ENCODE peak calls at places on chromosomes 16 and 17, in seven cellular contexts. K is stimulated activated CD4-positive, alpha-beta T cell treated with anti-CD3 and anti-CD28 coated beads, TNF-alpha, amount 100 ng/mL, for 48 hours; L is stimulated activated effector memory CD8-positive, alpha-beta T cell treated with anti-CD3 and anti-CD28 coated beads, Interleukin-12 subunit alpha, Interleukin-12 subunit beta, amount 100 ng/mL, for 72 hours; I is DMS153; X is effector memory CD4-positive, alpha-beta T cell; E is heart right ventricle; M is stimulated activated naive B cell treated with anti-CD40 and anti-IgM and Interleukin-4, amounts not matched to agents 10 μg/mL and 1 μg/mL and 100 μg/mL, for 72 hours. D is an unnamed sample.

GRCh38 chr17:78019367-78019975 is 61.0 kb downstream of the TNRC6C start:
- DNase-seq in K (no peak), L (no peak), I (peak), X (no peak), E (no peak), M (no peak), D (peak)

GRCh38 chr16:21162661-21163151 is 4.2 kb downstream of the LDAF1 start:
- DNase-seq in K (no peak), L (no peak), I (no peak), X (no peak), E (peak), M (no peak), D (no peak)

GRCh38 chr16:56275076-56275475 is 83.8 kb downstream of the GNAO1 start:
- DNase-seq in K (no peak), L (no peak), I (no peak), X (no peak), E (no peak), M (no peak), D (no peak)

GRCh38 chr16:71626018-71626857 is at the start of gene MARVELD3:
- DNase-seq in K (no peak), L (no peak), I (peak), X (no peak), E (no peak), M (no peak), D (peak)

GRCh38 chr17:78697122-78697845 is 84.8 kb downstream of the CYTH1 start:
- DNase-seq in K (no peak), L (no peak), I (no peak), X (no peak), E (no peak), M (peak), D (no peak)

GRCh38 chr17:48751172-48751571 is 22.6 kb upstream of the HOXB13 start:
- DNase-seq in K (no peak), L (no peak), I (no peak), X (no peak), E (no peak), M (no peak), D (no peak)

GRCh38 chr16:27444015-27444414 is 42.0 kb downstream of the IL21R start:
- DNase-seq in K (no peak), L (no peak), I (no peak), X (no peak), E (no peak), M (no peak), D (no peak)

GRCh38 chr16:88630941-88631340 is 7.4 kb upstream of the IL17C start:
- DNase-seq in K (no peak), L (no peak), I (no peak), X (no peak), E (no peak), M (no peak), D (no peak)

GRCh38 chr16:8929086-8929748 is 34.5 kb downstream of the USP7 start:
- DNase-seq in K (no peak), L (no peak), I (peak), X (no peak), E (no peak), M (peak), D (peak)

GRCh38 chr17:31745964-31746650 is 112.9 kb downstream of the COPRS start:
- DNase-seq in K (no peak), L (no peak), I (no peak), X (no peak), E (no peak), M (no peak), D (no peak)

GRCh38 chr16:71351558-71351901 is 7.0 kb upstream of the CALB2 start:
- DNase-seq in K (no peak), L (no peak), I (no peak), X (no peak), E (no peak), M (no peak), D (no peak)

GRCh38 chr16:62068747-62069146 is 32.5 kb upstream of the CDH8 start:
- DNase-seq in K (no peak), L (no peak), I (no peak), X (no peak), E (no peak), M (no peak), D (no peak)

GRCh38 chr16:47732806-47733150 is 271.6 kb downstream of the PHKB start:
- DNase-seq in K (no peak), L (no peak), I (no peak), X (no peak), E (no peak), M (no peak), D (no peak)

GRCh38 chr17:43880420-43880991 is 26.8 kb downstream of the MPP2 start:
- DNase-seq in K (no peak), L (peak), I (no peak), X (no peak), E (no peak), M (no peak), D (peak)

GRCh38 chr17:38591759-38592241 is 14.0 kb downstream of the SRCIN1 start:
- DNase-seq in K (no peak), L (no peak), I (no peak), X (no peak), E (no peak), M (no peak), D (no peak)

GRCh38 chr16:27920391-27920891 is 143.1 kb downstream of the GSG1L start:
- DNase-seq in K (no peak), L (no peak), I (peak), X (no peak), E (no peak), M (no peak), D (peak)

GRCh38 chr16:9977333-9977897 is 204.8 kb downstream of the GRIN2A start:
- DNase-seq in K (no peak), L (no peak), I (no peak), X (no peak), E (no peak), M (no peak), D (no peak)

GRCh38 chr16:49737541-49737940 is 118.4 kb downstream of the ZNF423 start:
- DNase-seq in K (no peak), L (no peak), I (no peak), X (no peak), E (no peak), M (no peak), D (no peak)

GRCh38 chr17:48127371-48128051 is 19.9 kb downstream of the SNX11 start:
- DNase-seq in K (no peak), L (no peak), I (no peak), X (no peak), E (no peak), M (no peak), D (no peak)

GRCh38 chr17:64728041-64728695 is 66.1 kb upstream of the SMURF2 start:
- DNase-seq in K (no peak), L (no peak), I (no peak), X (no peak), E (no peak), M (no peak), D (no peak)

GRCh38 chr17:60149691-60150582 is at the start of gene CA4:
- DNase-seq in K (no peak), L (no peak), I (no peak), X (no peak), E (no peak), M (no peak), D (peak)

GRCh38 chr17:15469260-15469659 is 1.8 kb upstream of the CDRT4 start:
- DNase-seq in K (no peak), L (no peak), I (no peak), X (no peak), E (peak), M (no peak), D (no peak)

GRCh38 chr16:1082266-1082951 is 9.9 kb downstream of the SSTR5 start:
- DNase-seq in K (no peak), L (no peak), I (peak), X (no peak), E (no peak), M (no peak), D (peak)

GRCh38 chr17:50692448-50693040 is 15.2 kb downstream of the ANKRD40 start:
- DNase-seq in K (no peak), L (no peak), I (no peak), X (no peak), E (no peak), M (no peak), D (no peak)

GRCh38 chr16:54165174-54165911 is 121.2 kb downstream of the IRX3 start:
- DNase-seq in K (no peak), L (no peak), I (no peak), X (no peak), E (no peak), M (no peak), D (no peak)

GRCh38 chr17:50263293-50264262 is 10.7 kb upstream of the TMEM92 start:
- DNase-seq in K (no peak), L (no peak), I (no peak), X (no peak), E (no peak), M (no peak), D (no peak)

GRCh38 chr17:64326420-64327054 is 63.5 kb upstream of the TEX2 start:
- DNase-seq in K (no peak), L (no peak), I (no peak), X (no peak), E (peak), M (peak), D (no peak)

GRCh38 chr16:9895817-9896216 is 286.4 kb downstream of the GRIN2A start:
- DNase-seq in K (no peak), L (no peak), I (no peak), X (no peak), E (no peak), M (no peak), D (no peak)

GRCh38 chr16:68590201-68590994 is 51.3 kb downstream of the ZFP90 start:
- DNase-seq in K (peak), L (peak), I (no peak), X (no peak), E (no peak), M (peak), D (peak)

GRCh38 chr17:79837888-79838540 is 1.2 kb downstream of the CBX4 start:
- DNase-seq in K (no peak), L (no peak), I (no peak), X (peak), E (no peak), M (no peak), D (peak)

GRCh38 chr17:80871341-80871740 is 120.3 kb upstream of the CHMP6 start:
- DNase-seq in K (no peak), L (no peak), I (no peak), X (no peak), E (no peak), M (no peak), D (no peak)

GRCh38 chr16:78284957-78285434 is 185.5 kb downstream of the WWOX start:
- DNase-seq in K (no peak), L (no peak), I (no peak), X (no peak), E (no peak), M (no peak), D (no peak)

GRCh38 chr16:12436201-12436657 is 367.5 kb downstream of the CPPED1 start:
- DNase-seq in K (no peak), L (no peak), I (peak), X (no peak), E (no peak), M (no peak), D (peak)

GRCh38 chr16:23398987-23399805 is 53.8 kb downstream of the COG7 start:
- DNase-seq in K (no peak), L (no peak), I (no peak), X (no peak), E (peak), M (no peak), D (peak)

GRCh38 chr16:3610698-3611144 is 685 bp downstream of the SLX4 start:
- DNase-seq in K (no peak), L (no peak), I (no peak), X (no peak), E (no peak), M (no peak), D (peak)

GRCh38 chr16:84689126-84689525 is 10.7 kb upstream of the USP10 start:
- DNase-seq in K (no peak), L (no peak), I (no peak), X (no peak), E (no peak), M (no peak), D (peak)

GRCh38 chr17:882827-883585 is 96.6 kb downstream of the NXN start:
- DNase-seq in K (no peak), L (no peak), I (no peak), X (no peak), E (peak), M (no peak), D (peak)

D was measured in left kidney.